ENCODE peak calls at places on chromosome 7, in nine cellular contexts. X, J, I, T, U, W, C, Y and K are unnamed samples.

GRCh38 chr7:143487566-143487965 is 9.9 kb downstream of the TAS2R41 start:
- DNase-seq in X (no peak), J (no peak), I (peak; percentile 30), T (peak; percentile 55), U (peak; percentile 67), W (no peak), C (no peak), Y (no peak), K (no peak)

GRCh38 chr7:29588900-29589696 is 25.5 kb downstream of the PRR15 start:
- DNase-seq in X (no peak), J (peak; percentile 43), I (peak; percentile 51), T (no peak), U (peak; percentile 52), W (no peak), C (peak; percentile 65), Y (no peak), K (no peak)

GRCh38 chr7:50660040-50660829 is 95.0 kb upstream of the DDC start:
- DNase-seq in X (no peak), J (no peak), I (no peak), T (no peak), U (no peak), W (no peak), C (no peak), Y (peak; percentile 35), K (peak; percentile 40)

GRCh38 chr7:74093671-74094223 is 10.1 kb downstream of the LIMK1 start:
- DNase-seq in X (no peak), J (no peak), I (no peak), T (no peak), U (no peak), W (no peak), C (no peak), Y (no peak), K (no peak)

GRCh38 chr7:97844036-97844435 is 28.2 kb downstream of the ASNS start:
- DNase-seq in X (no peak), J (peak; percentile 22), I (no peak), T (no peak), U (no peak), W (no peak), C (peak; percentile 18), Y (no peak), K (no peak)

GRCh38 chr7:18400726-18401125 is 94.8 kb upstream of the HDAC9 start:
- DNase-seq in X (no peak), J (no peak), I (no peak), T (no peak), U (no peak), W (no peak), C (no peak), Y (no peak), K (no peak)

GRCh38 chr7:12756841-12757240 is 69.4 kb downstream of the ARL4A start:
- DNase-seq in X (no peak), J (no peak), I (no peak), T (no peak), U (no peak), W (no peak), C (peak; percentile 55), Y (no peak), K (no peak)

GRCh38 chr7:45665172-45665571 is 91.0 kb downstream of the ADCY1 start:
- DNase-seq in X (no peak), J (no peak), I (no peak), T (peak; percentile 14), U (no peak), W (no peak), C (no peak), Y (no peak), K (no peak)